ENCODE peak calls at places on chromosome 18, in six cellular contexts. W, I, J, L, D and M are unnamed samples. For H3K9me3, the result is how much of the 10 kb centered on the place peaks cover.

GRCh38 chr18:41829648-41830516 is 125.2 kb upstream of the PIK3C3 start:
- DNase-seq in J (no peak), D (no peak), L (no peak), I (no peak), W (no peak), M (no peak)

GRCh38 chr18:58314284-58314683 is 270.3 kb downstream of the NEDD4L start:
- DNase-seq in W (no peak), D (peak), I (no peak), J (peak), L (peak), M (no peak)

GRCh38 chr18:702957-703659 is 9.3 kb downstream of the ENOSF1 start:
- DNase-seq in I (peak), D (peak), L (no peak), W (peak), J (no peak), M (no peak)

GRCh38 chr18:11470941-11471340 is 138.5 kb upstream of the SLC35G4 start:
- DNase-seq in L (no peak), J (no peak), W (no peak), I (no peak), D (no peak), M (no peak)

GRCh38 chr18:13914170-13914569 is 1.2 kb downstream of the MC2R start:
- DNase-seq in L (no peak), W (no peak), J (no peak), I (no peak), D (no peak), M (no peak)

GRCh38 chr18:12307871-12308385 is at the start of gene TUBB6:
- DNase-seq in I (no peak), L (peak), J (peak), D (peak), W (peak), M (no peak)

GRCh38 chr18:55477537-55478300 is 110.3 kb downstream of the TCF4 start:
- DNase-seq in W (no peak), D (no peak), L (no peak), I (no peak), J (no peak), M (peak)

GRCh38 chr18:62741118-62741566 is 25.8 kb downstream of the PHLPP1 start:
- DNase-seq in L (no peak), J (peak), D (peak), W (no peak), I (no peak), M (no peak)

GRCh38 chr18:2009957-2010697 is 561.2 kb downstream of the METTL4 start:
- DNase-seq in L (no peak), I (no peak), D (no peak), W (no peak), J (no peak), M (no peak)

GRCh38 chr18:46071615-46071893 is 506 bp downstream of the PSTPIP2 start:
- DNase-seq in D (no peak), W (peak), L (no peak), J (no peak), I (no peak), M (no peak)

GRCh38 chr18:58612239-58613055 is 16.4 kb downstream of the ALPK2 start:
- DNase-seq in W (no peak), L (no peak), J (no peak), D (no peak), I (no peak), M (no peak)

GRCh38 chr18:21484851-21485636 is 115.5 kb downstream of the ESCO1 start:
- DNase-seq in D (no peak), I (no peak), J (no peak), W (no peak), L (no peak), M (no peak)

GRCh38 chr18:24790347-24790746 is 329.9 kb downstream of the HRH4 start:
- DNase-seq in L (no peak), D (no peak), W (peak), I (no peak), J (no peak), M (no peak)

GRCh38 chr18:11761553-11761952 is 72.5 kb downstream of the GNAL start:
- DNase-seq in J (no peak), L (no peak), W (peak), I (no peak), D (peak), M (no peak)

GRCh38 chr18:41870817-41871216 is 84.2 kb upstream of the PIK3C3 start:
- DNase-seq in I (no peak), W (no peak), D (no peak), L (no peak), J (no peak), M (no peak)

GRCh38 chr18:3255611-3256165 is 6.2 kb upstream of the MYL12B start:
- DNase-seq in D (no peak), L (no peak), J (no peak), W (no peak), I (no peak), M (no peak)

GRCh38 chr18:686339-687111 is 25.9 kb downstream of the ENOSF1 start:
- DNase-seq in W (peak), J (no peak), I (no peak), D (no peak), L (no peak), M (no peak)

GRCh38 chr18:13366977-13367892 is 148.7 kb downstream of the LDLRAD4 start:
- DNase-seq in I (no peak), W (peak), L (no peak), D (no peak), J (no peak), M (no peak)

GRCh38 chr18:36658611-36659010 is 170.2 kb downstream of the TPGS2 start:
- DNase-seq in J (no peak), D (no peak), I (no peak), W (no peak), L (no peak), M (no peak)

GRCh38 chr18:3478262-3478978 is 28.4 kb downstream of the TGIF1 start:
- DNase-seq in J (no peak), W (no peak), L (no peak), I (no peak), D (no peak), M (no peak)

GRCh38 chr18:360676-361075 is 92.8 kb upstream of the THOC1 start:
- DNase-seq in L (no peak), D (no peak), W (no peak), I (no peak), J (no peak), M (no peak)

GRCh38 chr18:37393945-37394609 is 171.5 kb downstream of the CELF4 start:
- DNase-seq in L (peak), I (no peak), W (peak), J (peak), D (peak), M (no peak)

GRCh38 chr18:58697131-58697530 is 25.9 kb downstream of the MALT1 start:
- DNase-seq in I (no peak), D (no peak), J (no peak), W (no peak), L (no peak), M (no peak)

DNA sequence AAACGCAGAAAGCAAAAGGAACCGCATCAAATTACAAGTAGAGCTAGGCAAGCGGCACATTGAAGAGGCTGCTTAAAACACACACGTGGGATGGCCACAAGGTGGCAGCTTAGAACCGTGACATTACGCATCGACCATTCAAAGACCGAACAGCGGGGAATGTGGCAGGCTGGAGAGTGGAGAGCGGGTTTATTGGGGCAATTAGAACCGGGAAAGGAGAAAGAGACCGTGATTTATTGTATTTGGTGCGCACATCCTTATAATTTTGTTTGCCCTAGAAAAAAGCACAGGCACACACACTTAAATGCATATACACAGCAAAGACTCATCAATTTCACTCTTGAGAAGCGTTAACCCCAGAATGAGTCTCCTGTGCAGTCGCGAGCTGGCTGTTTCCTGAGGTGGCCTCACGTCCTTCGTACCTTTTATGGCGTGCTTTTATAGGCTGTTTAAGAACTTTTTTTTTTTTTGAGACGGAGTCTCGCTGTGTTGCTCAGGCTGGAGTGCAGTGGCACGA is 31.7 kb upstream of the MEP1B start:
- DNase-seq in D (peak), J (peak), W (peak), I (peak), L (peak), M (peak)
- TF ChIP-seq CTCF in D (peak), J (peak), W (peak), I (peak), L (peak), M (peak)

GRCh38 chr18:78772369-78773302 is 207.0 kb upstream of the SALL3 start:
- DNase-seq in J (peak), I (no peak), D (no peak), W (no peak), L (peak), M (no peak)

GRCh38 chr18:78774741-78775141 is 204.9 kb upstream of the SALL3 start:
- DNase-seq in D (no peak), W (no peak), L (peak), I (no peak), J (no peak), M (no peak)

GRCh38 chr18:78773303-78773755 is 206.3 kb upstream of the SALL3 start:
- DNase-seq in I (no peak), W (no peak), J (peak), L (no peak), D (no peak), M (no peak)

GRCh38 chr18:78771496-78772368 is 207.9 kb upstream of the SALL3 start:
- DNase-seq in L (no peak), D (no peak), J (no peak), W (no peak), I (no peak), M (no peak)

GRCh38 chr18:78773819-78774218 is 205.8 kb upstream of the SALL3 start:
- DNase-seq in D (no peak), J (peak), I (no peak), W (no peak), L (no peak), M (no peak)
- H3K9me3 ChIP-seq in D (under half), J (under half), I (under half), W (under half), L (under half), M (under half)

DNA sequence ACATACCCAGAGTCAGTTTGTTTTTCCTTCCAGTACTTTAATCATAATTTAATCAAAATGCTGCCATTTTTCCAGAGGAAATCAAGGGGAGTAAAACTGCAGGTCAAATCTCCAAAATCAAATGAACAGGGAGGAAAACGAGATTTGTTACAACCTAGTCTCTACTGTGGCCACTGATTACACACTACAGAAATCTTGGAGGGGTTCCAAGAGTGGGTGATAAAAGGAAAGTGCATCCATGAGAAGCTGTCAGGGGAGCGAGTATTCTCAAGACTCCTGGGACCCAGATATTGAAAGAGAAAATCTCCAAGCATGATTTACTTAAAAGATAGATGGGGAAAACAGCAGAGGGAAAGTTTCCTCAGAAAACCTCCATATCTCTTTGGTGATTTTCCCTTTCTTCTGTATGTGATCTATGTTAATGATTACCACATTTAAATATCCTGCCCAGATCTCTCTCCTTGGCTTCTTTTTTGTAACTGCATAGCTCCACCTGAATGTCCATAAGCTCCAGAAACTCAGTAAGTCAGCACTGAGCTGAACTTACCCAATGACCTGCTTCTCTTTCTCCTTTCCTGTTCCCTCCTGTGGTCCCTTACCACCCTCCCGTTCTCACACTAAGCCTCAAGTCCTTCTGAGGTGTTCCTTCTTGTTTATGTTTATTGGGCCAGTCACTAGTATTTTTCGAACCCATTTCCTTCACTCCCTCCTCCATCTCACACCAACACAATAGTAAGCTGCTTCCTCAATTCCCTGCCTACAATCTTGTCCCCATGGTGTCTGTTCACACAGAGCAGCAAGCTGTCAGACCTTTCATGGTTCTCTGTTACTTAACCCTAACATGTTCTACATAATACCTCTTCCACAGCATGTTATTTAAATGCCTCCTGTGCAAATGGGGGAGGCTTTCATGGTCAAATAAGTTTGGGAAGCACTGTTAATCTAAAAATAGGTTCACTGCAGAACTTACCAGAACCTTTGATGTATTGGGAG is 73.9 kb upstream of the TWSG1 start:
- DNase-seq in W (peak), J (no peak), D (no peak), L (no peak), I (no peak), M (no peak)
- TF ChIP-seq CTCF in W (no peak), J (no peak), D (no peak), L (no peak), I (no peak), M (no peak)

DNA sequence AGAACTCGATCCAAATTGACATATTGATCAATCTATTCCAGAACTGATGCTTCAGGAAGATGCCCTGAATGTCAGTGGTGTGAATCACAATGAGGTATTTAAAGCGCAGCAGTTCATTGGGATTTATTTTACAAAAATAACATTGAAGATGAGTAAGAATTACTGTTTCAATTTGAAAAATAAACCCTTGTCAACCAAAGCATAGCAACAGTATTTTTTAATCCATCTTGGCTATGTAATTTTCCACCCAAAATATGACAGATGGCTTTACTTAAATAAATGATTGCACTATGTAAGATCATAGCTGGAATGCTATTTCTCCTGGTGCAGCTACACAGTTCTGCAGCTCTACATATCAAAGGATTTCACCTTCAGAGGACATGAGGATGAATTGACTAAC is 398.2 kb upstream of the CDH20 start:
- DNase-seq in J (no peak), D (no peak), L (no peak), W (no peak), I (no peak), M (no peak)
- H3K9me3 ChIP-seq in J (under half), D (under half), L (under half), W (under half), I (under half), M (under half)

DNA sequence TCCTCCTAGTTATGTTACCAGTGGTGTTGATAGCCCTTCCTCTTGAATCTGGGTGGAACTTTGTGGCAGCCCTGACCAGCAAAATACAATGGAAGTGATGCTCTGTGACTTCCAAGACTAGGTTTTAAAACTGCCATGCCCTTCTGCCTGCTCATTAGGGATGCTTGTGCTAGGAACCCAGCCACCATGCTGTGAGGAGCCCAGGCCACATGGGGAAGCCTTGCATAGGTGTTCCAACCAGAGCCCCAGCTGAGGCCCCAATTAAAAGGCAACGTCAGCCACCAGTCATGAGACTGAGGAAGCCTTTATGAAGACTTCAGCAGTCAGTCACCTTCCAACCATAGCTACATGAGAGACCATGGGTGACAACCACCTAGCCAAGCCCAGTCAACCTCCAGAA is 14.0 kb upstream of the MAPRE2 start:
- DNase-seq in I (no peak), W (no peak), D (no peak), L (no peak), J (no peak), M (no peak)
- TF ChIP-seq CTCF in I (no peak), W (no peak), D (no peak), L (no peak), J (no peak), M (no peak)

GRCh38 chr18:78783564-78783960 is 196.1 kb upstream of the SALL3 start:
- DNase-seq in L (no peak), D (no peak), W (no peak), J (no peak), I (no peak), M (no peak)
- H3K9me3 ChIP-seq in L (under half), D (under half), W (under half), J (under half), I (under half), M (under half)

GRCh38 chr18:25832008-25832604 is 258.3 kb downstream of the SS18 start:
- DNase-seq in D (peak), I (peak), J (no peak), W (peak), L (peak), M (no peak)
- TF ChIP-seq CTCF in D (peak), I (peak), J (peak), W (peak), L (peak), M (no peak)

GRCh38 chr18:78809845-78810244 is 169.8 kb upstream of the SALL3 start:
- DNase-seq in L (no peak), D (no peak), W (no peak), J (no peak), I (no peak), M (no peak)

GRCh38 chr18:78803104-78803503 is 176.5 kb upstream of the SALL3 start:
- DNase-seq in D (no peak), I (no peak), L (no peak), W (no peak), J (peak), M (no peak)

GRCh38 chr18:78801011-78801410 is 178.6 kb upstream of the SALL3 start:
- DNase-seq in L (no peak), J (peak), D (no peak), I (no peak), W (no peak), M (no peak)

GRCh38 chr18:78804206-78805030 is 175.2 kb upstream of the SALL3 start:
- DNase-seq in I (no peak), W (no peak), D (no peak), J (peak), L (no peak), M (no peak)

GRCh38 chr18:78805840-78806239 is 173.8 kb upstream of the SALL3 start:
- DNase-seq in J (no peak), D (no peak), L (no peak), W (no peak), I (no peak), M (no peak)
- H3K9me3 ChIP-seq in J (under half), D (under half), L (under half), W (under half), I (under half), M (under half)

DNA sequence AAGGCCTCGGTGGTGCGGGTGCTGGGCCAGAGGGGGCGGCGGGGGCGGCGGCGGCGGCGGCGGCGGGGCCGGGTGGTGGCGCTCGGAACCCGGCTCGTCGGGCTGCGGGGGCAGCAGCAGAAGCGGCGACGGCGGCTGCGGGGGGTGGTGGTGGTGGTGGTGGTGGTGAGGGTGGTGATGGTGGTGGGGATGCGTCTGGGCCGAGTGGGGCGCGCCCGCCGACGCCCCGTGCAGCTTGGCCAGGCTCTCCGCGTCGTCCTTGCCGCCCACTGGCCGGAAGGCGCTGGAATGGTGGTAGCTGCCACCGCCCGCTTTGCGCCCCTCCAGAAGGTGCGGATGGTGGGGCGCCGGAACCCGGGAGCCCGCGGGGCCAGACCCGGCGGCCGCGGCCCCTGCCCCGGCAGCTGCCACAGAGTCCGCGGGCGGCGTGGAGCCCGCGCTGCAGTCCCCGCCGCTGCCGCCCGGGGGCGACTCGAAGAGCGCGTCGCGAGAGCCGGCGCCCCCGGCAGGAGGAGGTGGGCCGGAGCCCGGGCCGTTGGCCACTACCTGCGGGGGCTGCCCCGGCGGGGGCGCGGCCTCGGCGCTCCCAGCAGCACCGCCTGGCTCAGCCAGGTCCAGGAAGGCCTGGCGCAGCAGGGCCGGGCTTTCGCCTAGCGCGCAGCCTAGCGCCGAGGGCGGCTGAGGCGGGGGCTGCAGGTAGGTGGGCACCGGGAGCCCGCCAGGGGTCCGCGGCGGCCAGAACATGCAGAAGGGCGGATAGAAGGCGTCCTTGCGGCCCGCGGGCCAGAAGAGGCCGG is 4.2 kb downstream of the SKOR2 start:
- DNase-seq in D (no peak), L (no peak), I (no peak), J (no peak), W (peak), M (no peak)
- TF ChIP-seq CTCF in D (no peak), L (peak), I (no peak), J (no peak), W (peak), M (no peak)

GRCh38 chr18:23586249-23587196 is at the start of gene NPC1:
- DNase-seq in D (peak), J (peak), W (peak), I (peak), L (peak), M (peak)
- H3K9me3 ChIP-seq in D (under half), J (under half), W (under half), I (under half), L (under half), M (under half)